ENCODE peak calls at places on chromosomes 1 and 21, in ten cellular contexts. Q, N, L, Y, K, G, V, C, E and P are unnamed samples.

GRCh38 chr1:38028105-38028591 is 15.6 kb downstream of the UTP11 start:
- DNase-seq in K (no peak), Q (no peak), E (no peak), N (no peak), G (no peak), Y (no peak), V (no peak), L (no peak), C (peak), P (peak)

GRCh38 chr1:165288301-165289120 is 68.0 kb downstream of the LMX1A start:
- DNase-seq in N (no peak), V (peak), C (peak), Q (no peak), E (no peak), G (peak), K (peak), L (no peak), Y (no peak), P (no peak)

GRCh38 chr1:159940006-159940620 is 5.3 kb downstream of the IGSF9 start:
- DNase-seq in Q (no peak), Y (no peak), C (no peak), E (no peak), V (no peak), G (no peak), N (no peak), L (no peak), K (no peak), P (no peak)

GRCh38 chr1:116095027-116095426 is 16.2 kb upstream of the MAB21L3 start:
- DNase-seq in C (no peak), Y (no peak), L (no peak), N (no peak), G (no peak), V (no peak), Q (no peak), K (no peak), E (no peak), P (no peak)

GRCh38 chr1:232591344-232591743 is 38.6 kb downstream of the SIPA1L2 start:
- DNase-seq in G (no peak), L (no peak), V (no peak), E (no peak), K (no peak), C (no peak), Y (no peak), N (no peak), Q (no peak), P (no peak)

GRCh38 chr1:167499657-167500056 is 18.7 kb downstream of the CD247 start:
- DNase-seq in G (no peak), Y (no peak), Q (no peak), C (no peak), N (no peak), V (no peak), L (no peak), K (no peak), E (peak), P (no peak)

GRCh38 chr1:93775224-93775623 is 93.6 kb upstream of the BCAR3 start:
- DNase-seq in Y (no peak), N (no peak), K (no peak), G (no peak), L (no peak), E (no peak), Q (no peak), C (peak), V (peak), P (no peak)

GRCh38 chr1:200960236-200960947 is 63.1 kb downstream of the KIF21B start:
- DNase-seq in N (no peak), G (no peak), V (no peak), Q (no peak), K (no peak), C (no peak), Y (no peak), E (no peak), L (no peak), P (no peak)

GRCh38 chr1:54230507-54231339 is 30.8 kb downstream of the MRPL37 start:
- DNase-seq in E (no peak), Y (no peak), L (no peak), Q (no peak), K (no peak), V (no peak), C (no peak), G (no peak), N (no peak), P (no peak)

GRCh38 chr1:173341307-173341706 is 134.2 kb upstream of the TNFSF4 start:
- DNase-seq in Y (no peak), Q (no peak), C (peak), N (peak), V (no peak), G (peak), E (no peak), L (peak), K (no peak), P (peak)

GRCh38 chr21:38416791-38417190 is 81.5 kb downstream of the ERG start:
- DNase-seq in K (no peak), Y (no peak), G (no peak), N (no peak), L (no peak), E (no peak), C (no peak), Q (no peak), V (no peak), P (no peak)

GRCh38 chr1:170891872-170892271 is 43.5 kb upstream of the MROH9 start:
- DNase-seq in K (no peak), E (no peak), Y (no peak), V (no peak), Q (no peak), C (peak), N (no peak), G (no peak), L (no peak), P (no peak)

GRCh38 chr21:41979335-41979734 is 25.5 kb upstream of the C2CD2 start:
- DNase-seq in E (no peak), N (no peak), K (no peak), G (no peak), L (no peak), C (no peak), V (no peak), Q (no peak), Y (no peak), P (no peak)

GRCh38 chr1:31587720-31588423 is 11.6 kb downstream of the TINAGL1 start:
- DNase-seq in E (peak), G (peak), K (peak), N (peak), C (peak), Y (peak), Q (no peak), V (peak), L (no peak), P (peak)

GRCh38 chr1:56068908-56069307 is 510.5 kb downstream of the PLPP3 start:
- DNase-seq in N (no peak), Q (no peak), C (peak), E (no peak), K (no peak), Y (no peak), G (no peak), V (no peak), L (peak), P (peak)

GRCh38 chr1:241985787-241986186 is 13.1 kb downstream of the MAP1LC3C start:
- DNase-seq in N (peak), Q (no peak), K (peak), G (no peak), E (peak), Y (no peak), L (peak), C (peak), V (no peak), P (peak)

GRCh38 chr1:32273389-32274208 is 18.3 kb upstream of the HDAC1 start:
- DNase-seq in K (no peak), E (peak), L (peak), C (peak), G (no peak), V (no peak), Q (no peak), N (no peak), Y (no peak), P (no peak)

GRCh38 chr1:66436378-66437135 is 97.4 kb upstream of the SGIP1 start:
- DNase-seq in N (peak), Y (no peak), C (peak), G (no peak), Q (no peak), L (peak), K (no peak), E (no peak), V (no peak), P (peak)

GRCh38 chr1:214899908-214900470 is 182.5 kb upstream of the KCNK2 start:
- DNase-seq in L (peak), Q (no peak), Y (no peak), K (no peak), V (no peak), N (peak), C (no peak), E (no peak), G (no peak), P (peak)

GRCh38 chr1:200890818-200891773 is 3.6 kb upstream of the INAVA start:
- DNase-seq in Q (no peak), G (no peak), C (peak), E (no peak), Y (no peak), V (peak), L (peak), K (peak), N (peak), P (no peak)

GRCh38 chr21:25508364-25508763 is 98.9 kb downstream of the MRPL39 start:
- DNase-seq in L (peak), Q (no peak), G (no peak), C (no peak), V (no peak), E (no peak), Y (no peak), N (no peak), K (no peak), P (no peak)

GRCh38 chr21:37623689-37624088 is 257.1 kb downstream of the DYRK1A start:
- DNase-seq in Q (no peak), Y (no peak), E (no peak), G (no peak), L (no peak), V (no peak), N (no peak), C (no peak), K (no peak), P (no peak)

GRCh38 chr1:235867903-235868469 is 1.3 kb upstream of the LYST start:
- DNase-seq in Q (no peak), G (no peak), K (no peak), C (no peak), Y (no peak), V (no peak), L (no peak), E (peak), N (no peak), P (no peak)

GRCh38 chr1:229889031-229889517 is 178.0 kb upstream of the GALNT2 start:
- DNase-seq in C (no peak), N (no peak), K (no peak), Q (no peak), E (no peak), Y (no peak), V (peak), L (no peak), G (no peak), P (no peak)

GRCh38 chr21:45294509-45295291 is 7.0 kb upstream of the POFUT2 start:
- DNase-seq in Y (peak), G (peak), K (peak), N (peak), L (peak), E (no peak), C (peak), V (no peak), Q (peak), P (peak)

GRCh38 chr1:201264554-201264953 is 18.8 kb upstream of the PKP1 start:
- DNase-seq in Y (no peak), K (no peak), G (no peak), C (no peak), V (no peak), Q (no peak), L (no peak), N (no peak), E (no peak), P (no peak)

GRCh38 chr1:145871994-145872411 is 13.1 kb upstream of the PIAS3 start:
- DNase-seq in G (peak), L (peak), E (no peak), C (no peak), N (peak), V (no peak), Y (peak), Q (no peak), K (no peak), P (peak)

GRCh38 chr1:159918041-159918917 is 7.0 kb downstream of the TAGLN2 start:
- DNase-seq in C (no peak), G (no peak), Q (no peak), V (no peak), E (peak), N (no peak), Y (no peak), L (peak), K (no peak), P (peak)

GRCh38 chr1:244556263-244556662 is 95.2 kb downstream of the CATSPERE start:
- DNase-seq in V (no peak), C (no peak), E (no peak), L (no peak), G (no peak), Q (no peak), Y (no peak), K (no peak), N (no peak), P (no peak)

GRCh38 chr21:15604424-15604823 is 125.4 kb upstream of the USP25 start:
- DNase-seq in L (peak), G (no peak), N (peak), C (peak), E (no peak), Q (no peak), K (no peak), Y (no peak), V (no peak), P (no peak)

GRCh38 chr1:228001738-228002535 is 4.9 kb upstream of the WNT3A start:
- DNase-seq in Y (no peak), V (no peak), E (no peak), K (no peak), G (no peak), C (no peak), Q (no peak), N (no peak), L (no peak), P (no peak)

GRCh38 chr1:160779662-160780397 is 16.1 kb upstream of the LY9 start:
- DNase-seq in Q (no peak), C (peak), K (peak), N (peak), V (no peak), L (no peak), E (peak), G (no peak), Y (no peak), P (no peak)

GRCh38 chr1:35615440-35615839 is 25.9 kb downstream of the PSMB2 start:
- DNase-seq in Y (no peak), K (no peak), N (no peak), E (no peak), L (no peak), C (no peak), Q (no peak), V (no peak), G (no peak), P (no peak)

GRCh38 chr1:213124590-213124989 is 73.5 kb downstream of the RPS6KC1 start:
- DNase-seq in L (no peak), K (no peak), E (no peak), Q (no peak), Y (no peak), N (no peak), C (no peak), G (no peak), V (no peak), P (no peak)

GRCh38 chr1:218383681-218384080 is 38.5 kb downstream of the TGFB2 start:
- DNase-seq in C (peak), G (no peak), Q (no peak), N (peak), Y (no peak), K (no peak), V (no peak), L (no peak), E (no peak), P (no peak)

GRCh38 chr21:42080788-42081083 is 9.6 kb downstream of the UMODL1 start:
- DNase-seq in K (no peak), Y (no peak), E (no peak), V (no peak), G (no peak), L (peak), C (no peak), N (peak), Q (no peak), P (peak)

GRCh38 chr1:159935719-159936283 is 9.6 kb downstream of the IGSF9 start:
- DNase-seq in Y (no peak), L (no peak), N (no peak), E (no peak), C (no peak), Q (no peak), G (no peak), K (no peak), V (no peak), P (no peak)

GRCh38 chr1:154840557-154841176 is 29.4 kb downstream of the KCNN3 start:
- DNase-seq in E (no peak), V (no peak), Y (no peak), N (peak), L (peak), C (no peak), K (no peak), Q (no peak), G (no peak), P (no peak)

GRCh38 chr1:4778056-4778455 is 123.6 kb downstream of the AJAP1 start:
- DNase-seq in N (no peak), V (no peak), Y (no peak), Q (no peak), L (no peak), E (no peak), G (peak), C (peak), K (peak), P (no peak)
- TF ChIP-seq CTCF in N (no peak), V (peak), Y (peak), Q (peak), L (no peak), E (peak), G (peak), C (peak), K (no peak), P (no peak)

DNA sequence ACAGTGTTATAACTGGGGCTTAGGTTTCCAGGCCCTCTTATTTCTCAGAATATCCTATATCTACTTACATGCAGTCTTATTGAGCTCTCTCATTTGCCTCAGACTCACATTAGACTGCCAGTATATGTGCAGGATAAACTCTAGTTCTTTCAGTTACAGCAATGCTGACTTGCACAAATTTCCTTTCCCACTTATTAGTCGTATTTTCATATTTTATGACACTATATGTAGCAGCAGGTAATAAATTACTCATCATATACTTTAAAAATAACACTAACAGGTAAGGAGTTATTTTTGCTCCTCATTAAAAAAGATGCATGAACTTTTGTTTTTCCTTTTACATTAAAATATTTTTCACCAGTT is 65.7 kb downstream of the GADD45A start:
- DNase-seq in Q (no peak), K (no peak), L (no peak), E (no peak), V (no peak), C (no peak), Y (no peak), N (no peak), G (no peak), P (no peak)
- TF ChIP-seq CTCF in Q (no peak), K (no peak), L (no peak), E (no peak), V (no peak), C (no peak), Y (no peak), N (no peak), G (no peak), P (no peak)

DNA sequence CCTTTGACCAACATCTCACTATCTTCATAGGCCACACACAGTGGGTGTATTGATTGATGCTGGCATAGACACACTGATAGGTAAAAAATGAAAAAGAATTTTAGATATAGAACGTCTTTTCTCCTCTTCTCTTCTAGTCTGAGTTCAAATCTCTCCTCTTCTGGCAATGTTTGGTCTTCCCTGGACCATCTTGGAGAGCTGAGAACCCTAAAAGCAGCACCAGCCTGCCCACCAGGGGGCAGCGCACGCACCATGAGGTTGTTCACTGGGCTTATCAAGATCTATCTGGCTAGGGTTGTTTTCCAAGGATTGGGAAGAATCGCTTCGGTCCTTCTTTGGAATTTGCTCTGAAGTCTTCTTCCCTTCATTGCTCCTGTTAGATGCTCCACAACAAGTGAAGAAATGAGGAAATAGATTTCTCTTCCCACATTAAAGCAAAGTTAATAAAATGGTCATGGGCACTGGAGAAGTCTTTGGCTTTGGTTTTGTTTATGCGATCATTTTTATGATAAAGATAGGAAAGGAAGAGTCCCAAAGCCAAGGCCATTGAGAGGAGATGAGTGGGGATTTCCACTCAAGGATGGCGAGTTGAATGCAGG is 104.0 kb upstream of the OLIG2 start:
- DNase-seq in Y (no peak), E (peak), C (peak), V (no peak), L (peak), K (peak), G (no peak), N (peak), Q (no peak), P (no peak)
- TF ChIP-seq CTCF in Y (peak), E (peak), C (peak), V (no peak), L (peak), K (peak), G (peak), N (peak), Q (peak), P (peak)

GRCh38 chr1:4825841-4826450 is 171.5 kb downstream of the AJAP1 start:
- DNase-seq in E (no peak), Q (no peak), V (no peak), K (no peak), C (peak), G (no peak), L (no peak), Y (no peak), N (peak), P (no peak)
- TF ChIP-seq CTCF in E (peak), Q (no peak), V (peak), K (peak), C (peak), G (peak), L (no peak), Y (peak), N (no peak), P (no peak)